ENCODE peak calls at places on chromosome 6, in nine cellular contexts. J, Z, L, M, T, C, Q, F and B are unnamed samples.
A peak's percentile ranks its signal among the peaks of the same experiment; 100 is the strongest.

GRCh38 chr6:158708239-158708638 is 58.4 kb downstream of the SYTL3 start:
- DNase-seq in C (peak; percentile 67), J (no peak), Q (peak; percentile 66), F (no peak), L (peak; percentile 63), T (no peak), M (peak; percentile 56), Z (no peak), B (no peak)

GRCh38 chr6:97292671-97293070 is 9.7 kb upstream of the MMS22L start:
- DNase-seq in J (no peak), L (no peak), F (no peak), T (peak; percentile 58), C (no peak), Z (no peak), M (no peak), Q (no peak), B (no peak)

GRCh38 chr6:36035240-36035639 is 7.6 kb downstream of the MAPK14 start:
- DNase-seq in T (no peak), J (no peak), F (no peak), Z (no peak), C (no peak), Q (no peak), L (no peak), M (no peak), B (no peak)

GRCh38 chr6:14324042-14324441 is 206.5 kb downstream of the CD83 start:
- DNase-seq in M (no peak), T (no peak), F (no peak), J (no peak), Q (no peak), L (no peak), Z (no peak), C (no peak), B (no peak)

GRCh38 chr6:33433001-33433559 is 13.2 kb downstream of the SYNGAP1 start:
- DNase-seq in J (no peak), F (no peak), M (no peak), C (no peak), Z (no peak), T (no peak), Q (no peak), L (no peak), B (no peak)

GRCh38 chr6:32837651-32838113 is 857 bp downstream of the TAP2 start:
- DNase-seq in Z (no peak), M (no peak), J (no peak), T (no peak), F (no peak), L (no peak), Q (no peak), C (no peak), B (no peak)

GRCh38 chr6:157054531-157054979 is 268.8 kb downstream of the TMEM242 start:
- DNase-seq in L (no peak), M (no peak), Q (no peak), F (no peak), J (no peak), C (no peak), T (no peak), Z (no peak), B (no peak)

GRCh38 chr6:109393882-109394281 is 11.6 kb upstream of the CD164 start:
- DNase-seq in C (no peak), T (peak; percentile 16), L (no peak), M (no peak), J (no peak), F (no peak), Q (no peak), Z (no peak), B (no peak)

GRCh38 chr6:127833336-127833735 is 67.5 kb downstream of the THEMIS start:
- DNase-seq in Q (no peak), L (no peak), C (no peak), Z (no peak), M (no peak), F (no peak), T (no peak), J (no peak), B (no peak)

GRCh38 chr6:51450248-51450957 is 631.7 kb downstream of the TFAP2B start:
- DNase-seq in J (no peak), M (no peak), C (no peak), T (no peak), Z (no peak), Q (no peak), F (no peak), L (no peak), B (no peak)

GRCh38 chr6:167500961-167501360 is 176.1 kb downstream of the TTLL2 start:
- DNase-seq in C (no peak), T (no peak), M (no peak), Q (no peak), Z (no peak), F (no peak), J (no peak), L (no peak), B (no peak)

GRCh38 chr6:53240763-53241162 is 92.1 kb upstream of the GCM1 start:
- DNase-seq in F (no peak), Q (no peak), L (no peak), M (no peak), T (no peak), Z (no peak), J (no peak), C (no peak), B (no peak)

GRCh38 chr6:89145962-89146747 is at the start of gene PM20D2:
- DNase-seq in C (peak; percentile 81), Q (peak; percentile 65), Z (peak; percentile 81), M (peak; percentile 80), F (peak; percentile 75), L (peak; percentile 62), T (no peak), J (peak; percentile 40), B (peak; percentile 62)

GRCh38 chr6:43995137-43995536 is 132.1 kb downstream of the MRPL14 start:
- DNase-seq in F (no peak), M (no peak), J (no peak), Q (no peak), C (no peak), T (no peak), Z (no peak), L (no peak), B (no peak)

GRCh38 chr6:43992126-43992663 is 135.1 kb downstream of the MRPL14 start:
- DNase-seq in C (no peak), J (no peak), L (no peak), T (no peak), Z (no peak), M (no peak), F (no peak), Q (no peak), B (no peak)

GRCh38 chr6:43990627-43991619 is 136.3 kb downstream of the MRPL14 start:
- DNase-seq in Z (peak; percentile 55), F (peak; percentile 55), T (no peak), M (peak; percentile 63), Q (no peak), L (peak; percentile 83), J (no peak), C (no peak), B (no peak)

GRCh38 chr6:43993881-43994523 is 133.2 kb downstream of the MRPL14 start:
- DNase-seq in M (no peak), L (peak; percentile 64), Z (no peak), C (no peak), J (no peak), Q (no peak), T (no peak), F (no peak), B (no peak)

DNA sequence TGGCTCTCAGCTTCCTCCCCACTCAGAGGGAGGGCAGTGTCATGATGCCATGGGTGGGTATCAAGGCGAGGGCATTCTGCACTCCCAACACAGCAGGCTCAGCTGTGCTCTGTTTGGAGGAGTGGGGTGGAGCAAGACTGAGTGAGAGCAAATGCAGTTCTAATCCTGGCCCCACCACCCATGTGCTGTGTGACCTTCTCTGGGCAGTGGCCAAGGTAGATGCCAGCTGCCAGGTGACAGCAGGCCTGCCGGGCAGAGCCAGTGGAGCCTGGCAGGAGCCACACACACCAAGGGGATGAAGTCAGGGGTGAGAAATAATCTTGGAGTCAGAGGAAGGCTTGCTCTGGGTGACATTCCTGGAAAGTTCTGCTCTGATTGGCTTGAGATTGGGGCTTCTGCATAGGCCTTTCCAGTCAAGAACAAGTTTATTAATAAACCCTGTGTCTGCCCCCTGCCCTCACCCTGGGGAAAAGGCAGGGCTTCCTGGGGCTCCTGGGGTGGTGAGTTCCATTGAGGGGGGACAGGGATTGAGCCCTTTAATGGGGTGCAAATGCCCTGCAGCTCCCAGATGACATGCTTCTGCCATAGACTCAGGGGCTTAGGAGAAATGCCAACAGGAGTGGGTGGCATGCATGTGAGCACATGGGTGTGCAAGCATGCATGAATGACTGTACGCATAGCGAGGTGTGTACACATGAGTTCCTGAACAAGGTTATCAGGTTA is 134.3 kb downstream of the MRPL14 start:
- DNase-seq in J (no peak), F (no peak), M (no peak), C (peak; percentile 73), Z (no peak), L (no peak), Q (peak; percentile 72), T (no peak), B (no peak)
- TF ChIP-seq CTCF in J (no peak), F (no peak), M (no peak), C (no peak), Z (no peak), L (no peak), Q (no peak), T (no peak), B (no peak)

DNA sequence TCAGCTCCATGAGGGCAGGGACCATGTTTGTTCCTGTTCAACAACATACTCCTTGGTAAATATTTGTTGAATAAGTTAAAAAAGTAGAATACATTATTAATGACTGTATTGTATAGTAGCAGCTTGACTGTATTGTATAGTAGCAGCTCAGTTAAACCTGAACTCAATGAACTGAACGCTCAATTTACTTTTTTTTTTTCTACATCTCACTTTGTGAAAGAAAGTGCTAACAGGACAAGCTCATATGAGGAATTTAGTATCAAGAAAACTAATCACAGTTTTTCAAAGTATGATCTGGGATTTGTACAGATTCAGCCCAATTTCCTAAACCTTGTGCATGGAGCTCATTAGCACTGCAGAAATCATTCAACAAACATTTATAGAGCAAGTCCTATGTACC is 38.8 kb upstream of the NR2E1 start:
- DNase-seq in L (no peak), T (no peak), Z (no peak), J (no peak), M (no peak), C (no peak), F (no peak), Q (no peak), B (no peak)
- TF ChIP-seq CTCF in L (no peak), T (no peak), Z (no peak), J (no peak), M (no peak), C (no peak), F (no peak), Q (no peak), B (no peak)

GRCh38 chr6:94065707-94066337 is 646.5 kb upstream of the EPHA7 start:
- DNase-seq in C (no peak), T (no peak), J (no peak), Z (no peak), F (no peak), Q (no peak), L (no peak), M (no peak), B (no peak)
- TF ChIP-seq CTCF in C (no peak), T (no peak), J (no peak), Z (no peak), F (no peak), Q (no peak), L (no peak), M (no peak), B (no peak)

DNA sequence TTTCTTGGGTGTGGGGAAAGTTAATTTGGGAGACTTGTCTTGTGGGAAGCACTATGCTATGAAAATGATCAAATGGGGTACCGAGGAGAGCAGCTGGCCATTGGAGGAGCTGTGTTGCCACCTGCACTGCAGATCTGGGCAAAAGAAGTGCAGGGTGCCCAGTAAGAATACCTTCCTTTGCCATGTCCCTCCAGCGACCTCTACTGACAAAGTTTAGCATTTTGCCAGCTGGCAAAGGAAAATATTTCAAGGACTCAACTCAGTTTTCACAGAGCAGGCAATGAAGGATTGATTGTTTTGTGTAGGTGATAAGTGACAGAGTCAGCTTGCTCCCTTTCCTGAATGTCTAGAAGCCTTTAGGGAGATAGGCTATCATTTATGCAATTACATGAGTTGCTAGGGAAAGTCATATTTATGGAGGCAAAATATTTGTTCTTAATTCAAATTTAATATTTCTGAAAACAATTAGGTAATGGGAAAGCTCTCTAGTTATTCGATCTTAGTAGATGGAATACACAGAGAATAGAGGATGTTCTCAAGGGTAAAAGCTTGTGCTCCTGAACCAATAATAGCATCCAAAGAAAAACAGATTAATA is 118.4 kb downstream of the FARS2 start:
- DNase-seq in F (peak; percentile 34), Z (no peak), C (no peak), L (no peak), Q (no peak), T (peak; percentile 49), J (no peak), M (peak; percentile 35), B (no peak)
- TF ChIP-seq CTCF in F (peak; percentile 73), Z (peak; percentile 24), C (no peak), L (no peak), Q (peak; percentile 44), T (peak; percentile 81), J (peak; percentile 55), M (peak; percentile 63), B (peak; percentile 48)